ENCODE peak calls at places on chromosomes 3 and 15, in five cellular contexts. H, W, Q, X and U are unnamed samples.

GRCh38 chr3:136385457-136385856 is 135.3 kb downstream of the PCCB start:
- DNase-seq in H (no peak), W (no peak), Q (no peak), X (no peak), U (no peak)

GRCh38 chr15:72835289-72835890 is 51.8 kb upstream of the ADPGK start:
- DNase-seq in H (peak; percentile 17), W (peak; percentile 94), Q (no peak), X (no peak), U (no peak)

GRCh38 chr15:73593278-73594074 is 39.7 kb downstream of the NPTN start:
- DNase-seq in H (peak; percentile 31), W (no peak), Q (no peak), X (no peak), U (no peak)

GRCh38 chr3:29644261-29644660 is 363.4 kb downstream of the RBMS3 start:
- DNase-seq in H (no peak), W (no peak), Q (no peak), X (no peak), U (no peak)

GRCh38 chr3:98199020-98199419 is 32.5 kb downstream of the OR5H15 start:
- DNase-seq in H (no peak), W (no peak), Q (no peak), X (no peak), U (no peak)

GRCh38 chr3:160090653-160091052 is 102.0 kb downstream of the IL12A start:
- DNase-seq in H (no peak), W (no peak), Q (no peak), X (no peak), U (no peak)

GRCh38 chr3:167032267-167032876 is 347.7 kb downstream of the ZBBX start:
- DNase-seq in H (peak; percentile 36), W (peak; percentile 24), Q (no peak), X (peak; percentile 4), U (peak; percentile 55)

GRCh38 chr15:49370782-49371181 is 52.3 kb upstream of the FGF7 start:
- DNase-seq in H (no peak), W (no peak), Q (no peak), X (no peak), U (no peak)

GRCh38 chr15:94019062-94019461 is 212.3 kb upstream of the MCTP2 start:
- DNase-seq in H (no peak), W (no peak), Q (no peak), X (no peak), U (no peak)

GRCh38 chr15:66405605-66406004 is 18.9 kb downstream of the MAP2K1 start:
- DNase-seq in H (no peak), W (peak; percentile 19), Q (no peak), X (no peak), U (no peak)

GRCh38 chr3:156577731-156578130 is 22.8 kb upstream of the SSR3 start:
- DNase-seq in H (no peak), W (no peak), Q (no peak), X (no peak), U (no peak)

GRCh38 chr3:24259901-24260512 is 234.6 kb downstream of the THRB start:
- DNase-seq in H (no peak), W (no peak), Q (no peak), X (no peak), U (no peak)

GRCh38 chr15:39454189-39454986 is 126.5 kb upstream of the THBS1 start:
- DNase-seq in H (no peak), W (no peak), Q (no peak), X (no peak), U (no peak)